ENCODE peak calls at places on chromosome 16, in five cellular contexts. V is A549, J is transverse colon, U is breast epithelium, N is H1. S is an unnamed sample.

GRCh38 chr16:51268237-51268636 is 117.2 kb upstream of the SALL1 start:
- DNase-seq in V (no peak), J (no peak), U (no peak), N (no peak), S (no peak)

GRCh38 chr16:9053006-9053601 is 38.3 kb upstream of the HAPSTR1 start:
- DNase-seq in V (peak; percentile 95), J (peak; percentile 49), U (no peak), N (peak; percentile 91), S (peak; percentile 52)

GRCh38 chr16:48627148-48627547 is 17.2 kb upstream of the N4BP1 start:
- DNase-seq in V (no peak), J (no peak), U (no peak), N (no peak), S (no peak)

GRCh38 chr16:8614435-8615029 is 7.0 kb upstream of the METTL22 start:
- DNase-seq in V (no peak), J (no peak), U (no peak), N (no peak), S (no peak)

GRCh38 chr16:71762186-71762585 is 37.7 kb upstream of the PHLPP2 start:
- DNase-seq in V (no peak), J (no peak), U (no peak), N (no peak), S (no peak)

GRCh38 chr16:85430523-85431381 is 182.4 kb upstream of the GSE1 start:
- DNase-seq in V (no peak), J (peak; percentile 7), U (no peak), N (no peak), S (no peak)

GRCh38 chr16:4261557-4262172 is 11.2 kb downstream of the TFAP4 start:
- DNase-seq in V (peak; percentile 78), J (peak; percentile 24), U (no peak), N (no peak), S (no peak)

GRCh38 chr16:29925173-29925804 is 737 bp downstream of the KCTD13 start:
- DNase-seq in V (no peak), J (no peak), U (peak; percentile 30), N (no peak), S (no peak)

GRCh38 chr16:82736161-82736697 is 109.5 kb downstream of the CDH13 start:
- DNase-seq in V (no peak), J (no peak), U (no peak), N (no peak), S (no peak)

GRCh38 chr16:54980821-54981220 is 50.2 kb downstream of the IRX5 start:
- DNase-seq in V (no peak), J (no peak), U (no peak), N (no peak), S (no peak)

GRCh38 chr16:22318690-22319358 is 21.6 kb downstream of the POLR3E start:
- DNase-seq in V (peak; percentile 55), J (peak; percentile 38), U (no peak), N (no peak), S (no peak)

GRCh38 chr16:79137528-79137927 is 463.0 kb downstream of the MAF start:
- DNase-seq in V (no peak), J (no peak), U (no peak), N (no peak), S (no peak)
- H3K4me3 ChIP-seq in V (no peak overlapping the region), J (no peak overlapping the region), U (no peak overlapping the region), N (no peak overlapping the region), S (no peak overlapping the region)

GRCh38 chr16:1983544-1984346 is at the start of gene GFER:
- DNase-seq in V (peak; percentile 96), J (peak; percentile 92), U (no peak), N (peak; percentile 81), S (peak; percentile 95)
- TF ChIP-seq POLR2A in V (peak; percentile 85), J (peak; percentile 71), U (no peak), N (no peak), S (no peak)

DNA sequence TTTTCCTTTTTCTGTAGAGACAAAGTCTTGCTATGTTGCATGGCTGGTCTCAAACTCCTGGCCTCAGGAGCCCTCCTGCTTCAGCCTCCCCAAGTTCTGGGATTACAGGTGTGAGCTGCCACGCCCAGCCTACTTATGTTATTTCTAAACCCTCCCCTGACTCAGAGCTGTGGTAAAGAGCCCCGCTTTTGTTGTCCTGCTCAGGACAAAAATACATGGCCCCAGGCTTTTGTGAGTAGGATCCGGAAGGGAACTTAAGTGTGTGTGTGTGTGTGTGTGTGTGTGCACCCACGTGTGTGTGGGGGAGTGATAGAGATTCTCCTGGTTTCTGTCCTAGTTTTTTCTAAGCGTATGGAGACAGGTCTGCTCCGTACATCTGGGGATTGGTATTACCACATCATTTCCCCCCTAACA is 67.2 kb downstream of the PRKCB start:
- DNase-seq in V (peak; percentile 46), J (no peak), U (no peak), N (no peak), S (no peak)
- H3K4me1 ChIP-seq in V (peaks cover 48% of the 10 kb centered on the region), J (no peaks in the 10 kb centered on the region), U (no peaks in the 10 kb centered on the region), N (peaks cover 14% of the 10 kb centered on the region), S (no peaks in the 10 kb centered on the region)

GRCh38 chr16:57372372-57373116 is at the start of gene CX3CL1:
- DNase-seq in V (no peak), J (peak; percentile 76), U (peak; percentile 82), N (no peak), S (no peak)
- H3K4me3 ChIP-seq in V (no peak within 1 kb of the TSS), J (peak within 1 kb of the TSS; percentile 32), U (peak within 1 kb of the TSS; percentile 71), N (peak within 1 kb of the TSS; percentile 51), S (peak within 1 kb of the TSS; percentile 69)

GRCh38 chr16:57807968-57808528 is 5.8 kb upstream of the KIFC3 start:
- DNase-seq in V (peak; percentile 98), J (peak; percentile 87), U (peak; percentile 82), N (no peak), S (peak; percentile 86)
- TF ChIP-seq POLR2A in V (no peak), J (no peak), U (no peak), N (no peak), S (peak; percentile 27)